ENCODE peak calls at places on chromosomes 1 and 21, in nine cellular contexts. N is Peyer's patch, F is tibial nerve, Q is AG10803, Y is AG04449, D is K562, H is fibroblast of mammary gland, T is fibroblast of the aortic adventitia, B is A549. L is an unnamed sample.

GRCh38 chr1:31431351-31431750 is 18.3 kb downstream of the SERINC2 start:
- DNase-seq in D (no peak), T (no peak), Y (no peak), H (no peak), N (peak), Q (no peak), F (no peak), B (no peak), L (no peak)

GRCh38 chr1:180365039-180365438 is 135.0 kb downstream of the LHX4 start:
- DNase-seq in F (no peak), Q (no peak), H (peak), T (no peak), D (peak), N (no peak), Y (no peak), B (no peak), L (no peak)

GRCh38 chr1:226772456-226773139 is 33.5 kb upstream of the ITPKB start:
- DNase-seq in F (no peak), T (no peak), D (no peak), H (no peak), Q (no peak), N (peak), Y (no peak), B (no peak), L (no peak)

GRCh38 chr1:170938281-170938680 is 2.9 kb downstream of the MROH9 start:
- DNase-seq in B (no peak), N (no peak), Q (no peak), T (no peak), D (no peak), F (no peak), H (no peak), Y (no peak), L (no peak)

GRCh38 chr21:37043818-37044217 is 29.1 kb downstream of the PIGP start:
- DNase-seq in D (no peak), Q (no peak), H (no peak), Y (no peak), N (no peak), T (no peak), B (no peak), F (no peak), L (no peak)

GRCh38 chr1:180581635-180582039 is 22.9 kb downstream of the OVAAL start:
- DNase-seq in Q (peak), T (peak), H (peak), N (no peak), D (no peak), F (no peak), B (no peak), Y (no peak), L (peak)

GRCh38 chr1:221878134-221878533 is 136.2 kb upstream of the DUSP10 start:
- DNase-seq in H (peak), Y (no peak), F (no peak), D (no peak), Q (peak), B (no peak), T (no peak), N (no peak), L (no peak)

GRCh38 chr1:183024352-183025337 is 1.4 kb downstream of the LAMC1 start:
- DNase-seq in D (no peak), Q (peak), H (no peak), N (no peak), F (no peak), B (no peak), T (peak), Y (no peak), L (no peak)

GRCh38 chr1:57131701-57132394 is 166.0 kb upstream of the C8B start:
- DNase-seq in F (no peak), D (no peak), B (no peak), Y (no peak), H (peak), N (no peak), T (peak), Q (peak), L (peak)

GRCh38 chr1:235407419-235407818 is 40.2 kb downstream of the TBCE start:
- DNase-seq in T (no peak), N (no peak), Y (no peak), F (no peak), H (no peak), Q (no peak), B (no peak), D (peak), L (no peak)

GRCh38 chr1:33004628-33005027 is 32.1 kb downstream of the AK2 start:
- DNase-seq in H (peak), F (no peak), Y (no peak), B (no peak), Q (no peak), D (no peak), N (no peak), T (peak), L (peak)

GRCh38 chr1:30088594-30089556 is 634.5 kb downstream of the MATN1 start:
- DNase-seq in B (no peak), Q (no peak), N (peak), D (peak), T (no peak), H (no peak), Y (no peak), F (peak), L (no peak)

GRCh38 chr1:245864872-245865271 is 642.2 kb downstream of the SMYD3 start:
- DNase-seq in Y (no peak), B (no peak), H (no peak), F (no peak), T (no peak), D (no peak), Q (no peak), N (no peak), L (no peak)

GRCh38 chr1:77282866-77283539 is 1.2 kb downstream of the AK5 start:
- DNase-seq in N (no peak), H (no peak), Y (no peak), B (no peak), T (no peak), Q (no peak), D (no peak), F (no peak), L (peak)

GRCh38 chr1:19139711-19140110 is 70.4 kb downstream of the UBR4 start:
- DNase-seq in Y (no peak), D (no peak), Q (no peak), T (no peak), F (no peak), B (no peak), N (no peak), H (no peak), L (no peak)

GRCh38 chr1:59046730-59047157 is 250.2 kb upstream of the FGGY start:
- DNase-seq in Y (no peak), B (no peak), T (peak), D (no peak), F (no peak), Q (no peak), N (peak), H (no peak), L (no peak)

GRCh38 chr21:26120833-26121232 is 49.7 kb downstream of the APP start:
- DNase-seq in F (no peak), Q (peak), D (no peak), B (no peak), N (no peak), T (no peak), H (peak), Y (no peak), L (peak)

GRCh38 chr1:16716691-16717173 is 23.6 kb upstream of the RNU1-4 start:
- DNase-seq in N (no peak), Y (no peak), B (no peak), F (no peak), T (no peak), D (peak), H (no peak), Q (no peak), L (no peak)

DNA sequence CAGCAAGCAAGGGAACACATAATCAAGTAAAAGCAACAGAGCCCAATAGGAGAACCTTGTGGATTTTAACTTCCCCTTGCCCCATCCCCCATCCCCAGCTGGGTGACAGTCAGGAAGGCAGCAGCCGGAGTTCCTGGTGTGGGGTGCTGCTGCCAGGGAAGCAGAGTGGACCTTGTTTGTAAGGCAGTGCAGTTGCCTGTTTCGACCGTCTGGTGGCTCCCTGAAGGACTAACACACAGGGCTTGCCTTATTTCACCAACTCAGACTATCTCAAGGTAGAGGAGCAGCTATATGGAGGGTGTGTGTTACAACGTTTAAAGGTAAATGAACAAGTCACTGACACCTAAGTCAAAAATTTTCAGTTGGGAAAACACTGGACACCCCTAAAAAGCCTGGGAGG is 6.6 kb downstream of the KRTAP10-8 start:
- DNase-seq in D (no peak), B (no peak), H (no peak), N (peak), Y (no peak), Q (peak), F (peak), T (peak), L (peak)
- TF ChIP-seq CTCF in D (no peak), B (no peak), H (no peak), N (no peak), Y (no peak), Q (peak), F (no peak), T (peak), L (peak)

GRCh38 chr1:157404063-157404501 is 148.2 kb downstream of the FCRL5 start:
- DNase-seq in Q (peak), H (no peak), F (no peak), B (no peak), N (no peak), Y (no peak), D (no peak), T (no peak), L (no peak)
- H3K4me3 ChIP-seq in Q (no peak), H (no peak), F (no peak), B (no peak), N (no peak), Y (no peak), D (no peak), T (no peak), L (no peak)

GRCh38 chr1:119139393-119139792 is 1.1 kb downstream of the WARS2 start:
- DNase-seq in B (no peak), F (no peak), Q (no peak), N (no peak), D (no peak), H (no peak), Y (no peak), T (no peak), L (no peak)

GRCh38 chr1:119141660-119142059 is 1.2 kb upstream of the WARS2 start:
- DNase-seq in T (no peak), B (no peak), Y (no peak), Q (no peak), F (no peak), H (no peak), D (no peak), N (no peak), L (no peak)

GRCh38 chr1:119140177-119141019 is at the start of gene WARS2:
- DNase-seq in Y (peak), H (peak), F (peak), B (peak), Q (peak), D (peak), N (peak), T (peak), L (peak)

GRCh38 chr1:119139857-119140176 is 636 bp downstream of the WARS2 start:
- DNase-seq in Y (no peak), D (peak), T (no peak), Q (no peak), N (no peak), B (no peak), H (no peak), F (no peak), L (no peak)

DNA sequence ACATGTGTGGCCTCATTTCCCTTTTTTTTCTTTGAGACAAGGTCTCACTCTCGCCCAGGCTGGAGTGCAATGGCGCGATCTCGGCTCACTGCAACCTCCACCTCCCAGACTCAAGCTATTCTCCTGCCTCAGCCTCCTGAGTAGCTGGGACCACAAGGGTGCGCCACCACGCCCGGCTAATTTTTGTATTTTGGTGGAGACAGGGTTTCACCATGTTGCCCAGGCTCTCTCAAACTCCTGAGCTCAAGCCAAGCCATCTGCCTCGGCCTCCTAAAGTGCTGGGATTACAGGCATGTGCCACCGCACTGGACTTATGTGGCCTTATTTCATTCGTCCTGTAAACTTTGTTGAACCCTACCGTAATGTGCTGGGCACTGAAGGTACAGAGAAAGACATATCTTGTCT is 569 bp upstream of the WARS2 start:
- DNase-seq in D (no peak), Q (peak), Y (no peak), T (peak), H (peak), B (no peak), N (peak), F (peak), L (no peak)
- TF ChIP-seq CTCF in D (peak), Q (peak), Y (peak), T (peak), H (peak), B (peak), N (no peak), F (no peak), L (peak)

DNA sequence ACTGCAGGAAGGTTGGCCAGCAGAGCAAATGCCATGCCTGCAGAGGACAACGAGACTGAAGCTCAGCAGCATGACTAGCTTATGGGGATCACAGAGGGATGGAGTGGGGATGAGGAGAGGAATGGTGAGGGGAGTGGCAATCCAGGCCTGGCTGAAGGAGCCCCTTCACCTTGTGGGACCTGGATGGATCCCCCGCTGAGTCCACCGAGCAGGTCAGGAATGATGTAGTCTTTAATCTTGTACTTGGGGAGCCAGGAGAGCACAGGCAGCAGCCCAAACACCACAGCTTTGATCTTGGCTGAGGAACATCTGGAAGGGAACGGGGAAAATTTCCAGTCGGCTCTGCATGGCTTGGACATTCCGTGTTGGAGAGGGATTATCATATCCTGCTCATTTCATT is 10.5 kb downstream of the SLC26A9 start:
- DNase-seq in H (no peak), N (no peak), D (no peak), F (no peak), T (no peak), Q (no peak), Y (no peak), B (no peak), L (no peak)
- H3K4me3 ChIP-seq in H (no peak), N (no peak), D (no peak), F (no peak), T (no peak), Q (no peak), Y (no peak), B (no peak), L (no peak)

DNA sequence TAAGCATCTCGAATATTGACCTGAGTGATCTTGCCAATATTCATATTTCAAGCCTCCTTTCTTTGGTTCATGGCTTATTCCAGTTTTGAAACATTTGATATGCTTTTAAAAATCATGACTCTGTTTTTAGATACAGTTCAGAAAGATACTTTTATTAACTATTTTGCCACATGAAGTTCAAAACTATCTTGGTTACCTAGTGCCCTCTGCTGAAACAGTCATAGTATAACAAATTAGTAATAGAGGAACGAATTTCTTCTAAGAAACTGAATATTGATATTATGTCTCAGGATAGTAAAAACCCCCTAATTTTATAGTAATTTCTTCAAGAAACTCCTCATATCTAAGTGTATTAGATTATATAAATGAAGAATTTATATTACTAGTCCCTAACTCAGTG is 52.6 kb upstream of the RC3H1 start:
- DNase-seq in Y (peak), D (no peak), N (no peak), T (peak), F (no peak), Q (peak), H (peak), B (no peak), L (peak)
- TF ChIP-seq CTCF in Y (peak), D (peak), N (no peak), T (peak), F (peak), Q (peak), H (peak), B (peak), L (peak)

GRCh38 chr1:25549273-25550154 is 6.1 kb downstream of the LDLRAP1 start:
- DNase-seq in F (no peak), D (peak), N (peak), H (peak), Y (no peak), T (peak), Q (no peak), B (no peak), L (peak)
- H3K4me3 ChIP-seq in F (no peak), D (no peak), N (no peak), H (no peak), Y (no peak), T (no peak), Q (no peak), B (no peak), L (no peak)

DNA sequence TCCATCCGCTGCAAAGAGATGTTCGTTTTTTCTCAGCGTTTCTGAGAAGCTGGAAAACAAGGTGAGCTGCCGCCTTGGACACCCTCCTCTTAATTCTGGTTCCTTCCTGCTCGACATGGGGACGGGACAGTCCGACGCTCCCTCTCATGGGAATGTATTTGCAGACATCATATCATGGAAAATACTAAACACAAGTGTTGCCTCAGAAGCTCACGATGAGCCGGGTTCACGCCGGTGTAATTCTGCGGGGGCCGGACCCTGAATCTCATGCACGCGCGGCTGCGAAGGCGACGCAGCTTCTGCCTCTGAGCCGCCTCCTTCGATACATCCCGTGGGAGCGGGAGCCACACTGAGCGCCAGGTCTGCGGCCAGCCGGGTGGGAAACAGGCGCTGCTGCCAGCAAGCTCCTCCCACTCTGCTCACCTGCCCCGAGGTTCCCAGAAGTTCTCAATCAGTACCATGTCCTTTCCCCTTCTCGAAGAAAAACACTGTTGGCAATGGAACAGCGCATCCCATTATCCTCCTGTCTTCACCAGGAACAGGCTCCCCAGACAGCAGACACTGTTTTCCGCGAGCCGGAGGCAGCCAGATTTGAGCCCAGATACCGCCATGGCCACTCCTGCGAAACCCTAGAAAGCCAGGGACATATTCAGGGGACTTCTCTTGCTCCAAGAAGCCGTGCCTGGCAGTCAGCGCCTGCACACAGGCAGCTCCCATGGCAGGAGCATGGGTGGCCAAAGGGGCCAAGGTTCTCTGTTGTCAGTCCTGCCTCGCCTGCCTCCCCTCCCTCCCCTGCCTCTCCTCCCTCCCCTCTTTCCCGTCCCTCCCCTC is 98.0 kb downstream of the WDR4 start:
- DNase-seq in H (no peak), B (no peak), N (no peak), Q (no peak), Y (no peak), F (peak), T (no peak), D (no peak), L (no peak)
- TF ChIP-seq CTCF in H (no peak), B (no peak), N (no peak), Q (no peak), Y (no peak), F (no peak), T (no peak), D (no peak), L (no peak)

GRCh38 chr1:68015960-68016359 is 34.5 kb downstream of the DIRAS3 start:
- DNase-seq in N (no peak), B (no peak), F (no peak), T (no peak), Q (no peak), Y (no peak), H (no peak), D (no peak), L (no peak)

GRCh38 chr1:68013351-68013750 is 37.1 kb downstream of the DIRAS3 start:
- DNase-seq in Y (no peak), H (no peak), T (no peak), F (no peak), Q (no peak), D (no peak), B (no peak), N (no peak), L (no peak)

GRCh38 chr1:68011786-68012375 is 38.5 kb downstream of the DIRAS3 start:
- DNase-seq in H (no peak), N (no peak), B (no peak), T (peak), D (no peak), Y (peak), F (no peak), Q (no peak), L (peak)

GRCh38 chr1:68016364-68016763 is 34.1 kb downstream of the DIRAS3 start:
- DNase-seq in H (peak), D (no peak), T (peak), B (no peak), Y (no peak), Q (peak), N (no peak), F (no peak), L (peak)

GRCh38 chr1:68015369-68015768 is 35.1 kb downstream of the DIRAS3 start:
- DNase-seq in D (no peak), B (no peak), N (no peak), F (no peak), T (no peak), Y (no peak), Q (peak), H (no peak), L (no peak)
- H3K4me3 ChIP-seq in D (no peak), B (no peak), N (no peak), F (no peak), T (no peak), Y (no peak), Q (no peak), H (no peak), L (no peak)

GRCh38 chr1:36443297-36443696 is 7.0 kb downstream of the OSCP1 start:
- DNase-seq in H (no peak), N (no peak), Y (no peak), B (no peak), T (no peak), D (no peak), F (no peak), Q (no peak), L (no peak)

GRCh38 chr1:36448530-36449051 is 1.7 kb downstream of the OSCP1 start:
- DNase-seq in F (no peak), B (no peak), D (peak), N (no peak), T (no peak), Q (no peak), Y (no peak), H (no peak), L (no peak)

GRCh38 chr1:36446780-36447179 is 3.5 kb downstream of the OSCP1 start:
- DNase-seq in N (no peak), H (no peak), B (no peak), Q (no peak), D (no peak), Y (no peak), T (no peak), F (no peak), L (no peak)

GRCh38 chr1:36447450-36447849 is 2.8 kb downstream of the OSCP1 start:
- DNase-seq in F (no peak), T (no peak), N (no peak), D (no peak), Y (no peak), H (no peak), B (no peak), Q (no peak), L (no peak)

DNA sequence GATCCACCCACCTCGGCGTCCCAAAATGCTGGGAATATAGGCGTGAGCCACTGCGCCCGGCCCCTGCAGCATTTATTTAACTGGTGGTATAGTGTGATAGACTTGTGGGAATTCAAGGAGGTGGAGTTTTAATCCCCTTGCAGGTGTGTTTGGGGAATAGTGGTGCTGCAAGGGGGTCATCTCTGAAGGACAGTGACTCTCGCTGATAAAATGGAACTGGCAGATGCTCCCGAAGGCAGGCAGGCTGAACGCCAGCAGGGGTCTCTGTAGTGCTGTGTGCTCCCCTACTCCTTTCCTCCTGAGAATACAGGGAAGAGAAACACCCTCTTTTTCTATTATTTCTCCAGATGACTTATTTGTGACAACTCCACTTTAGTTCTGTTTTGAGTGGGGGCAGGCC is 4.0 kb downstream of the OSCP1 start:
- DNase-seq in B (no peak), N (no peak), D (peak), H (no peak), Y (no peak), Q (no peak), T (no peak), F (no peak), L (no peak)
- TF ChIP-seq CTCF in B (peak), N (no peak), D (peak), H (peak), Y (peak), Q (no peak), T (no peak), F (no peak), L (peak)